ENCODE peak calls at places on chromosomes 5 and 9, in seven cellular contexts. F is CD4-positive, alpha-beta T cell; D is tibial artery; V is sigmoid colon; E is A673; U is H9; S is spleen. G is an unnamed sample.

GRCh38 chr9:97629136-97629535 is 4.0 kb downstream of the TSTD2 start:
- DNase-seq in V (no peak), F (no peak), E (no peak), S (no peak), U (no peak), D (no peak), G (no peak)

GRCh38 chr9:27447036-27447700 is 76.9 kb upstream of the IFNK start:
- DNase-seq in D (no peak), U (no peak), V (no peak), E (no peak), S (no peak), F (no peak), G (no peak)

GRCh38 chr9:111148994-111149759 is 110.9 kb upstream of the LPAR1 start:
- DNase-seq in F (no peak), D (no peak), V (no peak), E (peak; percentile 15), U (no peak), S (no peak), G (no peak)

GRCh38 chr5:176542135-176542595 is 5.0 kb upstream of the RNF44 start:
- DNase-seq in E (no peak), D (no peak), U (peak; percentile 69), S (peak; percentile 92), F (peak; percentile 52), V (no peak), G (peak; percentile 70)

GRCh38 chr9:19946446-19947109 is 157.7 kb upstream of the SLC24A2 start:
- DNase-seq in U (no peak), D (no peak), S (no peak), V (no peak), E (peak; percentile 57), F (no peak), G (no peak)

GRCh38 chr5:173321886-173322285 is 6.3 kb downstream of the STC2 start:
- DNase-seq in S (no peak), F (no peak), V (no peak), E (no peak), U (no peak), D (no peak), G (no peak)

GRCh38 chr5:138732933-138733332 is 20.3 kb upstream of the CTNNA1 start:
- DNase-seq in E (no peak), F (no peak), U (no peak), D (no peak), S (peak; percentile 2), V (no peak), G (no peak)

GRCh38 chr5:43110606-43111170 is 10.0 kb upstream of the ZNF131 start:
- DNase-seq in F (no peak), S (no peak), E (no peak), D (no peak), U (peak; percentile 59), V (no peak), G (no peak)

GRCh38 chr9:122016789-122017188 is 76.3 kb downstream of the TTLL11 start:
- DNase-seq in D (no peak), U (no peak), S (no peak), F (no peak), E (peak; percentile 41), V (no peak), G (no peak)

GRCh38 chr9:95874303-95874988 is 1.0 kb upstream of the ERCC6L2 start:
- DNase-seq in D (no peak), F (no peak), E (peak; percentile 26), S (no peak), U (no peak), V (no peak), G (no peak)

GRCh38 chr9:130563797-130564196 is 15.6 kb upstream of the FUBP3 start:
- DNase-seq in E (no peak), V (no peak), U (no peak), S (peak; percentile 15), D (no peak), F (no peak), G (no peak)

GRCh38 chr5:110973510-110973909 is 98.0 kb upstream of the TSLP start:
- DNase-seq in D (no peak), S (no peak), F (no peak), E (no peak), U (no peak), V (no peak), G (no peak)
- TF ChIP-seq CTCF in D (no peak), S (no peak), F (no peak), E (no peak), U (peak; percentile 47), V (no peak), G (no peak)

DNA sequence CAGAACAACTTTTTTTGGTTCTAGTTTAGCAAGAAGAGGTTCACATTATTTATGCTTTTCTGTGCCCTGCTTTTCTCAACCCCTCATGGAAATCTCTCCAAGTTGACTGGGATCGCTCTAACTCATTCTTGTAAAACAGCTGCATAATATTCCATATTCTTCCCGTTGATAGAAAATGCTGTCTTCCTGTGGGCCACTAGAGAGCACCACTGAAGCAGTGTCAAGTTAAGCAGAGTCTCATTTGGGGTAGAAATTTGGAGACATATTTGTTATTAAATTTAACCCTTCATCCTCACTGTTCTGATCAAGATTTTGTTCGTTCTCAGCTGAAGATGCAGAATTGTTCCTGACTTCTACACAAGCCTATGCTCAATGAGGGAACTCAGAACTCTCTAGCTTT is 140.1 kb downstream of the CEMIP2 start:
- DNase-seq in F (no peak), V (no peak), E (no peak), U (no peak), S (no peak), D (no peak), G (no peak)
- TF ChIP-seq CTCF in F (peak; percentile 41), V (no peak), E (peak; percentile 62), U (peak; percentile 56), S (peak; percentile 29), D (peak; percentile 8), G (no peak)

GRCh38 chr5:134511796-134512660 is 13.4 kb upstream of the JADE2 start:
- DNase-seq in V (peak; percentile 94), F (no peak), U (peak; percentile 83), S (no peak), E (no peak), D (peak; percentile 74), G (no peak)
- TF ChIP-seq CTCF in V (no peak), F (no peak), U (peak; percentile 66), S (no peak), E (no peak), D (no peak), G (no peak)

GRCh38 chr5:72320022-72320898 is at the start of the genes MRPS27 and PTCD2:
- DNase-seq in V (peak; percentile 98), U (peak; percentile 97), S (peak; percentile 97), E (peak; percentile 99), F (peak; percentile 92), D (peak; percentile 97), G (peak; percentile 91)
- TF ChIP-seq CTCF in V (no peak), U (peak; percentile 40), S (no peak), E (peak; percentile 23), F (no peak), D (no peak), G (no peak)

DNA sequence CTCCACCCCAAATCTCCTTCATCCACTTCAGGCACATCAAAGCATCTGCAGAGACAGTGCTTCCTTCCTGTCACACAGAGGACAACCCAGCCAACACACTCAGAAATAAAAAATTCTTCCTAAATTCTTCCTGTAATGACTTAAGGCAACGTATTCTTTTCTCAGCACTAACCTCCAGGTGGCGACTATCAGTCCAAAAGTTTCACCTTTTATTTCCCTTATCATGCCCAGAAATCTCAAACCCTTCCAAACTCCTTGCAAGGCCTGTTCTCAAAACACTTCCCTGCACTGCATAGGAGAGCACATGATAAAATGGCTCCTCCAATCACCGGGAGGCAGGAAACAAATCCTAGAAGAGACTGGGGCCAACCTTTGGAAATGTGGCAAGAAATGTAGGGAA is 35.1 kb downstream of the SLIT3 start:
- DNase-seq in U (no peak), E (peak; percentile 2), F (no peak), S (no peak), V (no peak), D (no peak), G (no peak)
- TF ChIP-seq CTCF in U (peak; percentile 58), E (peak; percentile 39), F (no peak), S (no peak), V (no peak), D (no peak), G (no peak)

DNA sequence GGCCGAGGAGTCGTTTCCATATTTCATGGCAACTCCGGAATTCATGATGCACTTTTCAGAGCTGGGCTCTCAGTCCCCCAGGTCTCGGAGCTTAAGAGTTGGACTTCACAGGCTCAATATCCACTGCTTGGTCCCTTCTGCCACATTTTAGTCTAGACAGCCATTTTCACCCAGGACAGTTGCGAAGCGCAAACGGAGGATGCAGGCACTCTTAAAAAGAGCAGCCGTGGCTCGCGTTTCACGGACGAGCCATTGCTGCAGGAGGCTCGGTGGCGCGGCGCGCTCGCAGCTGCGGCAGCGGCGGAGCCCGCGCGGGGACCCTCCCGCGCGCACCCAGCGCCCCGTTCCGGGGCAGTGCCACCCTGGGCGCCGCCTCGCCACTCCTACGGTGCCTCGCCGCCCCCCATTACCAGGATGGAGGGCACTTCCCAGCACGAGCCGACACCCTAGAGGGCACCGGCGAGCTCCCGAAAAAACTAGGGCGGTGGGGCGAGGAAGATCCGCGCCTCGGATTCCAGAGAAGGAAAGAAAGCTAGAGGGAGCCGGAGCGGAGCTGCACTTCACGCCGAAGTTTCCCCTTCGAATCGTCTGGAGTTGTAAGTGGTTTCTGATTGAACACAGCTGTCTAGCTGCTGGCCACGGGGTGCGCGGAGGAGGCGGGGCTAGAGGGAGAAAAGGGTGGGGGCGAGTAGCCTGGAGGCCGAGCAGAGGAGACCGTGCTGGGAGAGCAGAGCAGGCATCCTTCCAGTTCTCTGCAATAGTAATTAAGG is 140.3 kb downstream of the TSSK1B start:
- DNase-seq in F (peak; percentile 55), U (peak; percentile 87), E (peak; percentile 87), S (peak; percentile 92), D (peak; percentile 90), V (peak; percentile 96), G (no peak)
- TF ChIP-seq CTCF in F (no peak), U (no peak), E (peak; percentile 28), S (no peak), D (no peak), V (no peak), G (no peak)

DNA sequence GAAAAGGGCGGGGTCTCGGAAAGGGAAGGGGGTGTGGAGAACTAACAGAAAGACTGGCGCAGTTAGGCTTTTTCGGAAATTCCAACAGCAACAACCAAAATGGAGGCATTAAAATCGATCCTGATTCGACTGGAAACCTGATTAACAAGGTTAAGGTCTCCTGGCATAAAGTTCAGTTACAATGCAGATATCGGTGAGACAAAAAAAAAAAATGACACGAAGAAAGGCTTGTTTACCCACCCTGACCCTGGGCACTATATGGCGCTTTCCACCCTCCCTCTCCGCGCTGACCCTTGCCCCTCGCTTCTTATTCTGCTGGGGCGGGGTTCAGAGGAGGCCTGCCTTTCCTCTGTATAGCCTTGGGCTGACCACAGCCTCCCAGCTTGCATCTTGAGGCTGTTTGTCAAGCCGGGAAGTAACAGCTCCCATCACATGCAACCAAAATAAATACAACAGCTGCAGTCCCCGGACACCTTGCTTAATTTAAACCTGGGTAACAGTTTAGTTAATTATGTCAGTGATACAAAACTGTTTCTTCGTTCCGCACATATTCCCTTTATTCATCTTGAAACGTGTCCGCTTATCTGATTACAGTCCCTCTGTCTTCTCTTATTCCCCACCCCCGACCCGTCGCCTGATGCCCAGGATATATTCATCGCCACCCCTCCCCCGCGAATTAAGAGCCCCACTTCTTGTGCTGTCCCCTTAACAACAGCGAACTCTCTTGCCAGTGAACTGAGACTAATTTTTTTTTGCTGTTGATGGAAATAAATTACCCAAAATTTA is 808 bp upstream of the PJA2 start:
- DNase-seq in V (peak; percentile 89), E (peak; percentile 56), F (peak; percentile 30), U (peak; percentile 82), D (peak; percentile 87), S (peak; percentile 93), G (peak; percentile 54)
- TF ChIP-seq CTCF in V (no peak), E (no peak), F (no peak), U (no peak), D (no peak), S (no peak), G (no peak)

GRCh38 chr9:101388507-101388993 is 3.7 kb upstream of the BAAT start:
- DNase-seq in F (no peak), U (no peak), E (peak; percentile 34), S (no peak), V (no peak), D (no peak), G (no peak)
- TF ChIP-seq CTCF in F (no peak), U (peak; percentile 63), E (peak; percentile 53), S (no peak), V (no peak), D (no peak), G (no peak)